ENCODE peak calls at places on chromosomes 11 and 22, in six cellular contexts. V is astrocyte of the spinal cord, Z is neural crest cell, N is sigmoid colon, D is body of pancreas, L is fibroblast of lung. W is an unnamed sample.

GRCh38 chr11:129402196-129402595 is 26.5 kb downstream of the BARX2 start:
- DNase-seq in L (no peak), D (no peak), N (no peak), Z (no peak), V (no peak), W (no peak)

GRCh38 chr11:130070109-130070828 is 575 bp downstream of the APLP2 start:
- DNase-seq in Z (peak), L (peak), V (peak), N (peak), D (peak), W (peak)

GRCh38 chr22:27895600-27895999 is 23.5 kb downstream of the PITPNB start:
- DNase-seq in N (no peak), L (no peak), V (no peak), Z (no peak), D (no peak), W (no peak)

GRCh38 chr11:707817-708420 is 1.9 kb downstream of the EPS8L2 start:
- DNase-seq in D (peak), N (no peak), V (no peak), L (no peak), Z (no peak), W (no peak)

GRCh38 chr11:93718057-93718563 is 23.2 kb downstream of the TAF1D start:
- DNase-seq in Z (no peak), L (no peak), D (no peak), V (no peak), N (no peak), W (no peak)

GRCh38 chr22:37186228-37186996 is 1.6 kb downstream of the C1QTNF6 start:
- DNase-seq in D (no peak), V (peak), L (peak), Z (no peak), N (peak), W (peak)

GRCh38 chr22:49394116-49394785 is 433.4 kb downstream of the BRD1 start:
- DNase-seq in L (no peak), Z (no peak), V (no peak), N (peak), D (no peak), W (no peak)

GRCh38 chr11:117435296-117435695 is 107.6 kb downstream of the CEP164 start:
- DNase-seq in N (no peak), L (no peak), D (no peak), Z (no peak), V (no peak), W (no peak)

GRCh38 chr11:70067591-70068341 is 10.4 kb upstream of the ANO1 start:
- DNase-seq in V (no peak), D (no peak), Z (peak), N (peak), L (no peak), W (no peak)

GRCh38 chr22:36758792-36759271 is 17.1 kb downstream of the IFT27 start:
- DNase-seq in D (peak), N (peak), V (no peak), L (no peak), Z (no peak), W (no peak)

GRCh38 chr11:59173080-59173963 is 1.4 kb downstream of the DTX4 start:
- DNase-seq in Z (peak), V (no peak), D (peak), L (no peak), N (no peak), W (no peak)

GRCh38 chr11:46912526-46913150 is 5.7 kb downstream of the LRP4 start:
- DNase-seq in V (no peak), Z (peak), D (no peak), N (no peak), L (no peak), W (no peak)

GRCh38 chr11:19281041-19281440 is 40.3 kb upstream of the E2F8 start:
- DNase-seq in D (no peak), V (no peak), L (peak), N (no peak), Z (no peak), W (no peak)

GRCh38 chr11:90884181-90884580 is 661.3 kb upstream of the CHORDC1 start:
- DNase-seq in N (no peak), Z (no peak), V (no peak), L (no peak), D (no peak), W (no peak)

GRCh38 chr11:132539590-132540368 is 992.5 kb downstream of the OPCML start:
- DNase-seq in Z (no peak), D (no peak), V (no peak), L (no peak), N (no peak), W (no peak)

GRCh38 chr11:32893091-32893946 is 708 bp downstream of the QSER1 start:
- DNase-seq in D (peak), Z (peak), L (peak), V (peak), N (peak), W (no peak)

GRCh38 chr11:91081440-91082088 is 858.7 kb upstream of the CHORDC1 start:
- DNase-seq in Z (no peak), D (no peak), V (peak), L (peak), N (peak), W (no peak)

GRCh38 chr11:57434640-57435546 is 8.0 kb upstream of the SLC43A3 start:
- DNase-seq in N (no peak), V (peak), D (no peak), L (peak), Z (no peak), W (peak)

GRCh38 chr11:123562829-123563228 is 91.6 kb downstream of the SCN3B start:
- DNase-seq in L (no peak), N (no peak), V (no peak), D (no peak), Z (no peak), W (no peak)

GRCh38 chr11:130213143-130213978 is 53.8 kb downstream of the ST14 start:
- DNase-seq in D (peak), N (peak), L (peak), Z (peak), V (peak), W (no peak)

GRCh38 chr11:130874396-130874795 is 41.9 kb downstream of the SNX19 start:
- DNase-seq in Z (no peak), N (no peak), D (no peak), V (peak), L (no peak), W (peak)

GRCh38 chr11:91749231-91749630 is 475.4 kb upstream of the FAT3 start:
- DNase-seq in Z (no peak), N (no peak), L (no peak), D (no peak), V (no peak), W (no peak)

GRCh38 chr11:4441500-4441899 is 7.6 kb upstream of the OR52K2 start:
- DNase-seq in D (no peak), V (no peak), Z (no peak), N (no peak), L (no peak), W (no peak)

GRCh38 chr11:122115520-122116343 is at the start of gene BLID:
- DNase-seq in N (peak), D (peak), V (peak), Z (peak), L (peak), W (no peak)

GRCh38 chr22:23903328-23903971 is 9.3 kb downstream of the MIF start:
- DNase-seq in N (no peak), V (peak), Z (no peak), L (no peak), D (no peak), W (no peak)

GRCh38 chr11:57323503-57324153 is 1.1 kb downstream of the TNKS1BP1 start:
- DNase-seq in D (no peak), L (peak), Z (no peak), V (peak), N (no peak), W (peak)

GRCh38 chr11:80155412-80156017 is 714.7 kb upstream of the TENM4 start:
- DNase-seq in N (no peak), V (peak), Z (peak), D (no peak), L (peak), W (peak)

GRCh38 chr11:27293500-27294417 is 69.3 kb downstream of the CCDC34 start:
- DNase-seq in V (peak), Z (no peak), L (no peak), N (no peak), D (no peak), W (peak)

GRCh38 chr11:8100151-8100550 is 19.1 kb downstream of the TUB start:
- DNase-seq in V (no peak), N (peak), Z (no peak), L (no peak), D (no peak), W (no peak)

GRCh38 chr22:35564975-35565867 is 24.6 kb downstream of the RASD2 start:
- DNase-seq in V (peak), Z (no peak), N (no peak), D (no peak), L (peak), W (no peak)

GRCh38 chr11:118581057-118581456 is 8.8 kb downstream of the ARCN1 start:
- DNase-seq in L (no peak), D (no peak), V (no peak), N (no peak), Z (no peak), W (no peak)

GRCh38 chr11:110432713-110433392 is 3.1 kb downstream of the FDX1 start:
- DNase-seq in L (peak), Z (no peak), V (peak), D (no peak), N (no peak), W (no peak)

GRCh38 chr11:110431212-110432073 is 1.7 kb downstream of the FDX1 start:
- DNase-seq in D (no peak), N (no peak), V (peak), Z (no peak), L (peak), W (no peak)

GRCh38 chr11:110435780-110436717 is 6.3 kb downstream of the FDX1 start:
- DNase-seq in Z (no peak), N (no peak), D (peak), V (no peak), L (peak), W (no peak)

GRCh38 chr11:110434952-110435779 is 5.4 kb downstream of the FDX1 start:
- DNase-seq in Z (no peak), L (peak), N (no peak), V (no peak), D (peak), W (no peak)

GRCh38 chr11:110433393-110434333 is 3.9 kb downstream of the FDX1 start:
- DNase-seq in N (no peak), L (peak), D (no peak), V (peak), Z (no peak), W (no peak)
- TF ChIP-seq CTCF in N (peak), L (peak), D (peak), V (peak), Z (peak), W (peak)

GRCh38 chr11:45577755-45578154 is 87.7 kb downstream of the CHST1 start:
- DNase-seq in L (no peak), N (no peak), Z (no peak), D (no peak), V (no peak), W (no peak)
- TF ChIP-seq CTCF in L (no peak), N (no peak), Z (no peak), D (no peak), V (no peak), W (no peak)

GRCh38 chr11:119685073-119685746 is 43.8 kb downstream of the NECTIN1 start:
- DNase-seq in N (no peak), Z (no peak), D (no peak), V (no peak), L (no peak), W (no peak)
- TF ChIP-seq CTCF in N (no peak), Z (no peak), D (no peak), V (no peak), L (no peak), W (no peak)

GRCh38 chr11:102776454-102776853 is 4.0 kb downstream of the MMP10 start:
- DNase-seq in L (no peak), Z (no peak), V (no peak), D (no peak), N (no peak), W (no peak)

GRCh38 chr11:102784380-102784779 is 4.0 kb upstream of the MMP10 start:
- DNase-seq in V (no peak), Z (no peak), D (no peak), L (no peak), N (no peak), W (no peak)

GRCh38 chr11:102783720-102784119 is 3.3 kb upstream of the MMP10 start:
- DNase-seq in N (no peak), V (no peak), D (no peak), L (no peak), Z (no peak), W (no peak)

GRCh38 chr11:102783016-102783415 is 2.6 kb upstream of the MMP10 start:
- DNase-seq in D (no peak), L (no peak), V (no peak), N (no peak), Z (no peak), W (no peak)

DNA sequence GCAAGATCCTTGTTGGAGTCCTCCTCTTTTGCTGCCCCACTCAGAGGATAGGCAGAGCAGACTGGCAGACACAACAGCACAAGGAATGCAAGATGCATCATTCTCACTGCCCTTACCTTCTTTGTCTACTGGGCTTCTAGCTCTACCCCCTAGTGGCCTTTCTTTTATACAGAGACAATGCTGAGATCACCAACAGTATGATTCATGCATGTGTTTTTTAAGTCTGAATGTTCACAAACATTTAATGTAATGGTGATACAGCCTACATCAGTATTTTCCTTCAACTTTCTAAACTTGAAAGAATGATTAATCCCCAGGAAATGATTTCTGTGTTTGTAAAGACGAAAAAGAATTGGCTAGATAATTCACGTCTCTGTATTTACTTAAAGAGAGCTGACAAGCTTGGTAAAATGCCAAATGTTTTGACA is at the start of gene MMP10:
- DNase-seq in D (no peak), L (peak), N (no peak), V (peak), Z (no peak), W (peak)
- TF ChIP-seq CTCF in D (no peak), L (peak), N (no peak), V (peak), Z (peak), W (peak)

GRCh38 chr11:104148074-104148473 is 15.9 kb downstream of the PDGFD start:
- DNase-seq in D (no peak), N (no peak), Z (no peak), L (peak), V (peak), W (peak)
- TF ChIP-seq CTCF in D (no peak), N (no peak), Z (no peak), L (no peak), V (no peak), W (no peak)

GRCh38 chr11:75656044-75656726 is 12.7 kb downstream of the MAP6 start:
- DNase-seq in Z (no peak), N (no peak), L (no peak), D (no peak), V (no peak), W (peak)
- TF ChIP-seq CTCF in Z (no peak), N (no peak), L (no peak), D (no peak), V (no peak), W (peak)

GRCh38 chr11:83410605-83411565 is 124.7 kb upstream of the CCDC90B start:
- DNase-seq in L (no peak), N (no peak), D (peak), Z (no peak), V (no peak), W (no peak)
- TF ChIP-seq CTCF in L (no peak), N (no peak), D (no peak), Z (no peak), V (no peak), W (no peak)

GRCh38 chr22:22590136-22590891 is 31.2 kb upstream of the PRAME start:
- DNase-seq in L (no peak), V (no peak), Z (no peak), N (no peak), D (no peak), W (no peak)

GRCh38 chr22:22588485-22589164 is 29.6 kb upstream of the PRAME start:
- DNase-seq in N (no peak), Z (no peak), L (no peak), D (no peak), V (no peak), W (no peak)

GRCh38 chr22:22593964-22594656 is 35.0 kb upstream of the PRAME start:
- DNase-seq in V (peak), D (peak), N (no peak), Z (peak), L (peak), W (peak)

GRCh38 chr22:22593250-22593649 is 34.2 kb upstream of the PRAME start:
- DNase-seq in N (no peak), V (no peak), D (no peak), L (no peak), Z (no peak), W (no peak)

GRCh38 chr22:22591348-22592299 is 32.6 kb upstream of the PRAME start:
- DNase-seq in Z (no peak), N (no peak), D (no peak), L (no peak), V (no peak), W (no peak)
- TF ChIP-seq CTCF in Z (peak), N (no peak), D (no peak), L (peak), V (no peak), W (peak)

DNA sequence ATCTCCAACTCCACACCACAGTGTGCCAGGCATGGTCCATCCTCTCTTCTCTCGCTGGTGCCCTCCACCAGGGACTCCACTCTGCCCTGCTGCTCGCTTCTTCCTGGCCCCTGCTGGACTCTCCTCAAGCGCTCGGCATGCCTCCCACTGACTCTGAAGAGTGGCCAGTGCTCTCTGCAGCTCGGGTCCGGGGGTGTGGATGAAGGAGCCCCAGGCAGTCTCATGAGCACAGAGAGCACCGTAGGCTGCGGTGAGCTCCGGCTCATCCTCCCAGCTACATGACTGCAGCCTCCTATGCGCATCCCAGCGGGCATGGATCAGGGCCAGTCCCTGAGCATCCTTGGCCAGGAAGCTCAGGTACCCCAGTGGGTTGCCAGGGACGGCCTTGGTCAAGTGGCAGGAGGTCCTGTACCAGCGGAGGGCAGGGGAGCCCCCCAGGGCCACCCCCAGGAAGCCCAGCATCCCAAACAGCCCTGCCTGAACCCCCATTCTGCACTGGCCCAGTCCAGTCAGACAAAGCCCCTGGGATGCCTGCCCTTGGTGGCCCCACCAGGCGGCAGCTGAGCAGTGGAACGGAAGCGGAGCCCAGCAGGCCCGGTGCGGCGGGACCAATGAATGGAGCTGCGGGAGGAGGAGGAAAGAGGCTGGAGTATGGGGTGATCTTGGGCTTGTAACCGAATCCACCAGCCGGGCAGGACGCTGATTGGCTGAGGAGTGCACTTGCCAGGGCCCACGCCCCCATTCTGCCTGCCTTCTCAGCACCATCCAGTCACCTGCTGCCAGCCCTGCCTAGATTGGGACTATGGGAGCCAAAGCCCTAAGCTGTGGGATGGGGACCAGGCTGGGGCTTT is at the start of gene PLA2G3:
- DNase-seq in Z (peak), N (no peak), V (peak), D (no peak), L (peak), W (no peak)
- TF ChIP-seq CTCF in Z (no peak), N (no peak), V (peak), D (no peak), L (no peak), W (no peak)

DNA sequence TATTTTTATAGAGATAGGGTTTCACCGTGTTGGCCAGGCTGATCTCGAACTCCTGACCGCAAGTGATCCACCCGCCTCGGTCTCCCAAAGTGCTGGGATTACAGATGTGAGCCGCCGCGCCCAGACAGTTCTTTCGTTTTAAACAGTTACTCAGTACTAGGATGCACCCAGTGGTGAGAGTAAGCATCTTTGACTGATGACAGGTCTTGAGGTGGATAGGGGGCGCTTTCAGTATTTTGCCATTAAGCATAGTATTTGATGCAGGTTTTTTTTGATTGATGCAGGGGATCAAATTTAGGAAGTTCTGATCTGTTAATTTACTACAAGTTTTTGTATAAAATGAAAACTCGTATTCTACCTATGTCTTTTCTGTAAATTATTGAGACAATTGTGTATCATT is 13.2 kb upstream of the TRIM34 start:
- DNase-seq in N (no peak), Z (no peak), L (no peak), V (no peak), D (no peak), W (no peak)
- TF ChIP-seq CTCF in N (no peak), Z (no peak), L (no peak), V (no peak), D (no peak), W (peak)

W was measured in HFFc6.